ENCODE peak calls at places on chromosomes 6 and 20, in seven cellular contexts. One of them, this sample, is unnamed.

GRCh38 chr6:168035661-168036616 is 38.5 kb downstream of the KIF25 start:
- DNase-seq in Jurkat, Clone E6-1: no peak
- DNase-seq in activated T-helper 1 cell treated with anti-CD3 and anti-CD28 coated beads, Interleukin-2, amount 50 U/mL, for 16 hours: no peak
- DNase-seq in hypothalamus: no peak
- DNase-seq in posterior cingulate gyrus: peak
- DNase-seq in sigmoid colon: no peak
- DNase-seq in GM04504: no peak
- DNase-seq in this sample: no peak

GRCh38 chr6:131989036-131989435 is 37.9 kb upstream of the CCN2 start:
- DNase-seq in GM04504: no peak
- DNase-seq in sigmoid colon: no peak
- DNase-seq in hypothalamus: no peak
- DNase-seq in Jurkat, Clone E6-1: no peak
- DNase-seq in posterior cingulate gyrus: no peak
- DNase-seq in activated T-helper 1 cell treated with anti-CD3 and anti-CD28 coated beads, Interleukin-2, amount 50 U/mL, for 16 hours: no peak
- DNase-seq in this sample: no peak

GRCh38 chr6:71124340-71124739 is 164.3 kb upstream of the OGFRL1 start:
- DNase-seq in posterior cingulate gyrus: no peak
- DNase-seq in Jurkat, Clone E6-1: no peak
- DNase-seq in GM04504: no peak
- DNase-seq in sigmoid colon: no peak
- DNase-seq in hypothalamus: no peak
- DNase-seq in activated T-helper 1 cell treated with anti-CD3 and anti-CD28 coated beads, Interleukin-2, amount 50 U/mL, for 16 hours: no peak
- DNase-seq in this sample: no peak

GRCh38 chr20:41175727-41176330 is 38.5 kb downstream of the PLCG1 start:
- DNase-seq in posterior cingulate gyrus: peak
- DNase-seq in Jurkat, Clone E6-1: no peak
- DNase-seq in sigmoid colon: no peak
- DNase-seq in hypothalamus: no peak
- DNase-seq in GM04504: no peak
- DNase-seq in activated T-helper 1 cell treated with anti-CD3 and anti-CD28 coated beads, Interleukin-2, amount 50 U/mL, for 16 hours: no peak
- DNase-seq in this sample: no peak

GRCh38 chr20:57498425-57499400 is 26.2 kb downstream of the CTCFL start:
- DNase-seq in activated T-helper 1 cell treated with anti-CD3 and anti-CD28 coated beads, Interleukin-2, amount 50 U/mL, for 16 hours: no peak
- DNase-seq in posterior cingulate gyrus: peak
- DNase-seq in GM04504: no peak
- DNase-seq in sigmoid colon: no peak
- DNase-seq in Jurkat, Clone E6-1: peak
- DNase-seq in hypothalamus: peak
- DNase-seq in this sample: no peak

GRCh38 chr20:571754-572331 is 28.3 kb upstream of the CSNK2A1 start:
- DNase-seq in Jurkat, Clone E6-1: no peak
- DNase-seq in posterior cingulate gyrus: peak
- DNase-seq in activated T-helper 1 cell treated with anti-CD3 and anti-CD28 coated beads, Interleukin-2, amount 50 U/mL, for 16 hours: no peak
- DNase-seq in hypothalamus: no peak
- DNase-seq in GM04504: no peak
- DNase-seq in sigmoid colon: peak
- DNase-seq in this sample: no peak

GRCh38 chr6:166633732-166634535 is 6.9 kb upstream of the RPS6KA2 start:
- DNase-seq in Jurkat, Clone E6-1: no peak
- DNase-seq in hypothalamus: no peak
- DNase-seq in GM04504: no peak
- DNase-seq in sigmoid colon: no peak
- DNase-seq in activated T-helper 1 cell treated with anti-CD3 and anti-CD28 coated beads, Interleukin-2, amount 50 U/mL, for 16 hours: no peak
- DNase-seq in posterior cingulate gyrus: no peak
- DNase-seq in this sample: no peak

GRCh38 chr20:63325554-63326313 is 32.7 kb downstream of the COL20A1 start:
- DNase-seq in activated T-helper 1 cell treated with anti-CD3 and anti-CD28 coated beads, Interleukin-2, amount 50 U/mL, for 16 hours: no peak
- DNase-seq in GM04504: no peak
- DNase-seq in Jurkat, Clone E6-1: no peak
- DNase-seq in hypothalamus: no peak
- DNase-seq in posterior cingulate gyrus: peak
- DNase-seq in sigmoid colon: peak
- DNase-seq in this sample: no peak

GRCh38 chr6:145929037-145929633 is 35.0 kb downstream of the SHPRH start:
- DNase-seq in Jurkat, Clone E6-1: peak
- DNase-seq in activated T-helper 1 cell treated with anti-CD3 and anti-CD28 coated beads, Interleukin-2, amount 50 U/mL, for 16 hours: no peak
- DNase-seq in hypothalamus: no peak
- DNase-seq in posterior cingulate gyrus: no peak
- DNase-seq in GM04504: no peak
- DNase-seq in sigmoid colon: no peak
- DNase-seq in this sample: no peak

This sample was measured in hippocampal formation.